ENCODE peak calls at places on chromosome 1, in nine cellular contexts. C is mesendoderm; P is glutamatergic neuron; Q is transverse colon; T is activated T-cell treated with anti-CD3 and anti-CD28 coated beads for 1 hour; Y is NCI-H1417; U is cardiac muscle cell; L is stimulated activated CD4-positive, alpha-beta T cell treated with anti-CD3 and anti-CD28 coated beads, Interleukin-1b, Interleukin-23, amount 100 ng/mL, for 48 hours; R is AG04449. H is an unnamed sample.

GRCh38 chr1:19250629-19251304 is 557 bp downstream of the EMC1 start:
- DNase-seq in P (no peak), R (no peak), Q (no peak), T (no peak), Y (peak; percentile 48), C (peak; percentile 38), L (no peak), U (no peak), H (no peak)

GRCh38 chr1:36913523-36914060 is 120.7 kb downstream of the GRIK3 start:
- DNase-seq in Y (peak; percentile 90), P (peak; percentile 69), L (no peak), Q (no peak), T (no peak), C (peak; percentile 40), U (no peak), R (no peak), H (no peak)

GRCh38 chr1:32900371-32900955 is 726 bp downstream of the TMEM54 start:
- DNase-seq in C (no peak), R (no peak), T (no peak), U (peak; percentile 52), L (no peak), Y (peak; percentile 44), Q (no peak), P (no peak), H (no peak)

GRCh38 chr1:9886063-9886742 is 23.9 kb downstream of the CTNNBIP1 start:
- DNase-seq in C (peak; percentile 18), L (no peak), T (no peak), R (no peak), U (no peak), Y (peak; percentile 42), P (no peak), Q (no peak), H (no peak)

GRCh38 chr1:33029921-33030320 is 6.8 kb downstream of the AK2 start:
- DNase-seq in R (no peak), T (no peak), L (no peak), Q (no peak), U (no peak), P (no peak), Y (no peak), C (no peak), H (no peak)

GRCh38 chr1:71294178-71294577 is 213.3 kb upstream of the ZRANB2 start:
- DNase-seq in L (no peak), P (no peak), Y (no peak), Q (no peak), U (peak; percentile 29), C (no peak), T (no peak), R (peak; percentile 10), H (no peak)

GRCh38 chr1:32981003-32981909 is 16.6 kb upstream of the RNF19B start:
- DNase-seq in L (peak; percentile 74), Q (peak; percentile 76), P (no peak), C (no peak), R (no peak), Y (peak; percentile 68), T (peak; percentile 40), U (peak; percentile 89), H (peak; percentile 92)

GRCh38 chr1:205452364-205452763 is 3.5 kb downstream of the BLACAT1 start:
- DNase-seq in Q (no peak), L (no peak), R (no peak), U (no peak), P (no peak), C (no peak), T (no peak), Y (no peak), H (no peak)

GRCh38 chr1:84774674-84775548 is 84.7 kb upstream of the SSX2IP start:
- DNase-seq in C (peak; percentile 78), Y (peak; percentile 62), U (no peak), P (peak; percentile 34), R (no peak), L (no peak), Q (no peak), T (no peak), H (no peak)

GRCh38 chr1:235215453-235215852 is 54.4 kb upstream of the RBM34 start:
- DNase-seq in R (no peak), L (no peak), Q (no peak), U (no peak), T (no peak), P (no peak), Y (no peak), C (no peak), H (no peak)

GRCh38 chr1:184476187-184476586 is 89.4 kb downstream of the C1orf21 start:
- DNase-seq in U (no peak), C (no peak), Y (no peak), L (no peak), R (no peak), T (no peak), Q (no peak), P (no peak), H (no peak)

GRCh38 chr1:169086603-169087455 is 19.7 kb upstream of the ATP1B1 start:
- DNase-seq in Y (peak; percentile 63), P (no peak), C (peak; percentile 47), T (no peak), U (peak; percentile 79), L (no peak), R (no peak), Q (no peak), H (no peak)

GRCh38 chr1:25232866-25233784 is 823 bp upstream of the SYF2 start:
- DNase-seq in T (no peak), Q (peak; percentile 90), P (peak; percentile 80), U (peak; percentile 90), Y (peak; percentile 64), L (peak; percentile 74), C (peak; percentile 98), R (peak; percentile 38), H (peak; percentile 87)

GRCh38 chr1:162062542-162063015 is 6.9 kb upstream of the NOS1AP start:
- DNase-seq in U (peak; percentile 74), L (no peak), P (peak; percentile 24), C (no peak), Y (peak; percentile 51), T (no peak), R (no peak), Q (no peak), H (no peak)

GRCh38 chr1:218945050-218945449 is 228.6 kb upstream of the LYPLAL1 start:
- DNase-seq in C (no peak), Y (no peak), T (no peak), U (peak; percentile 65), Q (no peak), R (no peak), L (no peak), P (no peak), H (no peak)

GRCh38 chr1:112687361-112687760 is 12.9 kb downstream of the MOV10 start:
- DNase-seq in Y (no peak), L (no peak), R (no peak), T (no peak), C (no peak), P (no peak), U (no peak), Q (no peak), H (no peak)

GRCh38 chr1:41313661-41314131 is 47.5 kb upstream of the FOXO6 start:
- DNase-seq in Q (no peak), Y (peak; percentile 24), C (peak; percentile 77), T (no peak), P (no peak), L (no peak), U (peak; percentile 43), R (no peak), H (peak; percentile 8)

GRCh38 chr1:206559661-206559995 is 52.3 kb downstream of the RASSF5 start:
- DNase-seq in P (no peak), Q (no peak), C (no peak), R (no peak), L (no peak), U (no peak), Y (no peak), T (no peak), H (no peak)

GRCh38 chr1:212583082-212583615 is 25.4 kb upstream of the ATF3 start:
- DNase-seq in C (no peak), R (no peak), T (no peak), U (no peak), Y (no peak), Q (no peak), L (no peak), P (no peak), H (no peak)

GRCh38 chr1:38608202-38608864 is 251.2 kb downstream of the RRAGC start:
- DNase-seq in T (no peak), C (peak; percentile 84), L (peak; percentile 8), Y (peak; percentile 9), R (no peak), P (peak; percentile 79), Q (no peak), U (peak; percentile 47), H (no peak)

H was measured in AML-193.